ENCODE peak calls at places on chromosomes 5 and 9, in nine cellular contexts. I is endothelial cell; F is CD4-positive, alpha-beta T cell; H is BJ; D is epithelial cell of esophagus; N is kidney epithelial cell; T is tibial nerve; O is astrocyte; Y is GM20000. W is an unnamed sample.

GRCh38 chr9:17330097-17330496 is 195.3 kb downstream of the CNTLN start:
- DNase-seq in N (no peak), O (no peak), F (no peak), T (no peak), I (no peak), Y (no peak), D (peak), H (no peak), W (no peak)

GRCh38 chr9:95268681-95269080 is 48.8 kb downstream of the FANCC start:
- DNase-seq in D (peak), O (no peak), T (no peak), F (no peak), H (no peak), I (no peak), Y (no peak), N (no peak), W (peak)

GRCh38 chr9:129490583-129491485 is 130.1 kb downstream of the C9orf50 start:
- DNase-seq in T (no peak), Y (no peak), H (no peak), I (no peak), D (no peak), F (no peak), O (no peak), N (no peak), W (no peak)

GRCh38 chr5:126676195-126676624 is 75.5 kb downstream of the PHAX start:
- DNase-seq in H (no peak), F (peak), D (peak), I (peak), T (peak), N (no peak), Y (peak), O (peak), W (peak)

GRCh38 chr9:29241320-29241719 is 1668.0 kb upstream of the C9orf72 start:
- DNase-seq in O (no peak), H (no peak), D (peak), I (no peak), N (no peak), F (no peak), Y (no peak), T (no peak), W (no peak)

GRCh38 chr5:93580387-93581100 is 475 bp downstream of the NR2F1-AS1 start:
- DNase-seq in D (peak), H (no peak), Y (no peak), N (no peak), I (no peak), F (no peak), O (no peak), T (no peak), W (no peak)

GRCh38 chr5:174145091-174145490 is 99.6 kb downstream of the NSG2 start:
- DNase-seq in H (no peak), D (no peak), O (no peak), F (no peak), N (no peak), Y (no peak), T (no peak), I (no peak), W (no peak)

GRCh38 chr9:122347348-122348287 is 23.2 kb upstream of the PTGS1 start:
- DNase-seq in N (no peak), Y (no peak), T (no peak), O (no peak), I (no peak), H (no peak), F (no peak), D (peak), W (no peak)

GRCh38 chr9:100579665-100580064 is 1.8 kb downstream of the CAVIN4 start:
- DNase-seq in F (no peak), O (peak), H (no peak), I (no peak), Y (no peak), D (no peak), T (no peak), N (no peak), W (no peak)

GRCh38 chr9:80555782-80556325 is 984.1 kb downstream of the TLE4 start:
- DNase-seq in N (no peak), F (no peak), T (no peak), Y (no peak), I (no peak), H (no peak), O (no peak), D (peak), W (no peak)

GRCh38 chr5:76152161-76152560 is 69.0 kb downstream of the SV2C start:
- DNase-seq in D (no peak), N (no peak), H (no peak), Y (no peak), O (no peak), T (no peak), I (no peak), F (no peak), W (no peak)

DNA sequence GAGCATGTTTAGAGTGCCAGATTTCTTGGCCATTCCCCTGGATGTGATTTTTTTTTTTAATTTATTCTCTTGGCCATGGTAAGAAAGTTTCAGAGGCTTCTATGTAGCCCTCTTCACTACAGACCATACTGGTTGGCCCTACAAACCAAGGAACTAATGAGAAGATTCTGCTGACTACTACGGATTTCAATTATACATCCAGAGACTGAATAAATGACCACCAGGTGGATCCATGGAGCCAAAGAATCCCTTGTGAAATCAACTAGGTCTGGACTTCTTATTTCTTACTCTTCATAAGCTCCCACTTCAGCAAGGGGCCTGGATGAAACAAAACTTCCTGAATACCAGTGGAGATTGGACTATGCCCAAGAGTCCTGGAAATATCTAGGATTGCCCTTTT is 27.6 kb downstream of the ZNF622 start:
- DNase-seq in D (peak), Y (no peak), I (no peak), N (no peak), F (no peak), H (no peak), O (no peak), T (no peak), W (no peak)
- TF ChIP-seq CTCF in D (peak), Y (no peak), I (no peak), N (no peak), F (no peak), H (peak), O (no peak), T (no peak), W (no peak)

GRCh38 chr5:168176251-168176650 is 115.2 kb upstream of the WWC1 start:
- DNase-seq in T (no peak), H (no peak), Y (no peak), O (no peak), N (no peak), I (no peak), F (no peak), D (no peak), W (no peak)

GRCh38 chr5:168168978-168169696 is 122.3 kb upstream of the WWC1 start:
- DNase-seq in F (no peak), Y (no peak), T (no peak), D (no peak), H (no peak), I (no peak), O (no peak), N (no peak), W (no peak)

GRCh38 chr5:168174376-168174775 is 117.1 kb upstream of the WWC1 start:
- DNase-seq in O (peak), D (peak), N (no peak), Y (no peak), I (no peak), H (no peak), F (no peak), T (no peak), W (no peak)

GRCh38 chr5:168172718-168173045 is 118.8 kb upstream of the WWC1 start:
- DNase-seq in H (no peak), I (no peak), F (no peak), Y (no peak), D (no peak), O (peak), N (no peak), T (no peak), W (no peak)

GRCh38 chr5:168171901-168172717 is 119.3 kb upstream of the WWC1 start:
- DNase-seq in Y (no peak), N (no peak), H (no peak), D (peak), T (no peak), F (no peak), I (no peak), O (no peak), W (no peak)
- TF ChIP-seq CTCF in Y (no peak), N (no peak), H (no peak), D (no peak), T (no peak), F (no peak), I (no peak), O (no peak), W (no peak)

DNA sequence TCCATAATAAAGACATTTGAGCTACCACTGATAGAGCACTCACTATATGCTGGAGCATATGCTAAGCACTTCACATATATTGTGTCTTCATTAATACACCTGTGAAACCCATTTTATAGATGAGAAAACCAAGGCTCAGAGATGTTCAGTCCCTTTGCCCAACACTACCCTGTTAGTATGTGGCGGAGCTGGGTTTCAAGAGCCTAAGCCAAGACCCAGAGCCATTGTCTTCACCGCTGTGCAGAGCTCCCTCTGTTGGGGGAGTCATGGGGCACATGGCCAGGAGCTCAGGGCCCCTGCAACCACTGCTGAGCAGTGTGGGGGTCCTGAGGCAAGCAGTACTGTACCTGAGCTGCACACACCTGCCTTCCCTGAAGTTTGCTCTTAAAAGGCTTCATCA is 37.3 kb upstream of the SLC25A51 start:
- DNase-seq in F (no peak), I (no peak), D (no peak), N (no peak), Y (no peak), O (no peak), T (no peak), H (no peak), W (no peak)
- TF ChIP-seq CTCF in F (no peak), I (no peak), D (no peak), N (no peak), Y (no peak), O (no peak), T (no peak), H (no peak), W (no peak)

GRCh38 chr9:108412755-108413154 is 443.0 kb downstream of the ACTL7B start:
- DNase-seq in I (peak), F (no peak), T (no peak), Y (no peak), D (peak), N (no peak), H (no peak), O (no peak), W (no peak)

GRCh38 chr9:108417726-108418125 is 438.1 kb downstream of the ACTL7B start:
- DNase-seq in Y (no peak), H (no peak), F (no peak), D (peak), I (no peak), T (no peak), O (no peak), N (no peak), W (no peak)

GRCh38 chr9:108419379-108419778 is 436.4 kb downstream of the ACTL7B start:
- DNase-seq in D (no peak), N (no peak), I (no peak), H (no peak), O (no peak), Y (no peak), F (no peak), T (no peak), W (no peak)

GRCh38 chr9:108411632-108412031 is 444.2 kb downstream of the ACTL7B start:
- DNase-seq in N (no peak), O (no peak), T (no peak), I (no peak), H (no peak), D (no peak), Y (no peak), F (no peak), W (no peak)

GRCh38 chr9:108416321-108416720 is 439.5 kb downstream of the ACTL7B start:
- DNase-seq in O (no peak), F (no peak), H (no peak), T (no peak), N (no peak), I (no peak), D (peak), Y (no peak), W (no peak)
- TF ChIP-seq CTCF in O (no peak), F (no peak), H (no peak), T (no peak), N (no peak), I (no peak), D (peak), Y (no peak), W (no peak)

GRCh38 chr5:10528827-10529226 is 35.0 kb upstream of the ANKRD33B start:
- DNase-seq in H (no peak), D (no peak), N (no peak), T (no peak), F (no peak), I (no peak), O (no peak), Y (no peak), W (no peak)

GRCh38 chr5:10525124-10525495 is 38.8 kb upstream of the ANKRD33B start:
- DNase-seq in I (no peak), D (no peak), F (no peak), N (no peak), H (no peak), O (no peak), T (no peak), Y (no peak), W (no peak)

GRCh38 chr5:10530601-10531320 is 33.1 kb upstream of the ANKRD33B start:
- DNase-seq in H (no peak), D (no peak), Y (no peak), T (no peak), I (no peak), N (no peak), O (no peak), F (no peak), W (no peak)

GRCh38 chr5:10527281-10527950 is 36.5 kb upstream of the ANKRD33B start:
- DNase-seq in D (no peak), H (no peak), F (no peak), N (no peak), Y (no peak), O (peak), T (no peak), I (no peak), W (no peak)

GRCh38 chr5:10528056-10528816 is 35.6 kb upstream of the ANKRD33B start:
- DNase-seq in H (peak), F (no peak), O (no peak), N (no peak), D (peak), Y (no peak), T (no peak), I (no peak), W (no peak)
- TF ChIP-seq CTCF in H (peak), F (no peak), O (no peak), N (no peak), D (peak), Y (no peak), T (no peak), I (no peak), W (no peak)